ENCODE peak calls at places on chromosome 4, in eight cellular contexts. T, W, S, R, P, A, C and D are unnamed samples.

GRCh38 chr4:119026662-119027444 is 108.8 kb upstream of the MYOZ2 start:
- DNase-seq in R (no peak), W (no peak), A (no peak), P (no peak), C (no peak), S (no peak), T (peak), D (no peak)

GRCh38 chr4:20723019-20723418 is 22.8 kb downstream of the PACRGL start:
- DNase-seq in P (no peak), A (no peak), R (no peak), S (no peak), C (peak), T (peak), W (no peak), D (no peak)

GRCh38 chr4:111789901-111790640 is 355.2 kb upstream of the FAM241A start:
- DNase-seq in W (no peak), C (no peak), P (no peak), A (no peak), T (no peak), S (no peak), R (no peak), D (no peak)

GRCh38 chr4:93469560-93469959 is 359.0 kb upstream of the ATOH1 start:
- DNase-seq in A (no peak), C (no peak), T (no peak), P (no peak), W (no peak), S (no peak), R (no peak), D (no peak)

GRCh38 chr4:679571-680083 is 5.3 kb downstream of the MYL5 start:
- DNase-seq in C (no peak), T (no peak), P (no peak), W (no peak), A (no peak), S (no peak), R (no peak), D (no peak)

GRCh38 chr4:6854098-6854744 is 55.4 kb upstream of the TBC1D14 start:
- DNase-seq in C (no peak), S (no peak), P (peak), R (no peak), T (no peak), W (no peak), A (no peak), D (no peak)

GRCh38 chr4:153465145-153465544 is 1.0 kb upstream of the TMEM131L start:
- DNase-seq in T (no peak), R (no peak), S (no peak), P (no peak), C (no peak), A (no peak), W (no peak), D (peak)

GRCh38 chr4:98249831-98250230 is 11.4 kb upstream of the RAP1GDS1 start:
- DNase-seq in R (no peak), W (no peak), C (no peak), T (no peak), S (no peak), P (no peak), A (no peak), D (no peak)

GRCh38 chr4:22678851-22679517 is 13.8 kb upstream of the GBA3 start:
- DNase-seq in R (no peak), C (no peak), A (no peak), P (no peak), S (no peak), W (no peak), T (no peak), D (peak)

GRCh38 chr4:73607375-73608026 is 12.7 kb downstream of the RASSF6 start:
- DNase-seq in R (no peak), C (no peak), T (no peak), S (no peak), W (no peak), P (no peak), A (no peak), D (no peak)

GRCh38 chr4:182206266-182206665 is 36.9 kb upstream of the TENM3 start:
- DNase-seq in P (no peak), R (no peak), W (no peak), C (no peak), A (no peak), S (no peak), T (no peak), D (no peak)

GRCh38 chr4:114317564-114317963 is 281.0 kb upstream of the UGT8 start:
- DNase-seq in S (no peak), T (no peak), R (no peak), A (no peak), W (no peak), C (no peak), P (no peak), D (no peak)

GRCh38 chr4:6263541-6264540 is 5.8 kb upstream of the WFS1 start:
- DNase-seq in S (no peak), T (peak), A (peak), R (peak), W (peak), P (no peak), C (peak), D (peak)

GRCh38 chr4:3046149-3046548 is 28.2 kb downstream of the HTT-AS start:
- DNase-seq in T (no peak), P (no peak), R (no peak), S (no peak), C (no peak), W (no peak), A (no peak), D (no peak)

GRCh38 chr4:95360256-95360903 is 188.4 kb downstream of the UNC5C start:
- DNase-seq in T (no peak), C (no peak), P (no peak), S (no peak), W (no peak), A (no peak), R (no peak), D (no peak)

GRCh38 chr4:123312951-123313592 is 83.5 kb upstream of the SPRY1 start:
- DNase-seq in R (no peak), A (no peak), C (no peak), W (no peak), S (no peak), T (no peak), P (no peak), D (no peak)

GRCh38 chr4:156298230-156298629 is 344.6 kb upstream of the CTSO start:
- DNase-seq in C (peak), R (peak), T (peak), A (peak), W (no peak), S (no peak), P (no peak), D (peak)

GRCh38 chr4:40763228-40763716 is 13.5 kb downstream of the NSUN7 start:
- DNase-seq in A (no peak), W (no peak), R (peak), P (peak), S (no peak), T (peak), C (peak), D (peak)

GRCh38 chr4:26201119-26201518 is 119.7 kb upstream of the RBPJ start:
- DNase-seq in S (no peak), C (no peak), T (no peak), P (no peak), W (no peak), R (no peak), A (no peak), D (no peak)

GRCh38 chr4:185744127-185744865 is 67.7 kb downstream of the SORBS2 start:
- DNase-seq in W (no peak), R (no peak), S (no peak), T (no peak), P (no peak), C (no peak), A (no peak), D (no peak)

GRCh38 chr4:159787901-159788300 is 685.0 kb downstream of the RAPGEF2 start:
- DNase-seq in P (no peak), R (no peak), A (no peak), S (no peak), W (no peak), C (no peak), T (no peak), D (no peak)

GRCh38 chr4:5050520-5050955 is 742 bp upstream of the STK32B start:
- DNase-seq in T (peak), P (no peak), W (peak), A (peak), C (peak), R (peak), S (peak), D (peak)
- TF ChIP-seq CTCF in T (peak), P (peak), W (peak), A (peak), C (peak), R (peak), S (peak), D (peak)

GRCh38 chr4:70759126-70759525 is 37.4 kb downstream of the RUFY3 start:
- DNase-seq in S (no peak), T (no peak), C (peak), W (no peak), P (no peak), A (no peak), R (no peak), D (no peak)
- H3K4me3 ChIP-seq in S (no peak), T (no peak), C (no peak), W (no peak), P (no peak), A (no peak), R (no peak), D (no peak)

GRCh38 chr4:74794341-74794801 is at the start of gene BTC:
- DNase-seq in A (no peak), P (no peak), T (peak), S (peak), W (peak), R (no peak), C (no peak), D (peak)

GRCh38 chr4:74789518-74789917 is 4.8 kb downstream of the BTC start:
- DNase-seq in S (no peak), C (no peak), W (no peak), R (no peak), A (no peak), P (no peak), T (no peak), D (no peak)

GRCh38 chr4:74790652-74791051 is 3.7 kb downstream of the BTC start:
- DNase-seq in T (no peak), R (no peak), W (no peak), P (no peak), C (no peak), A (no peak), S (no peak), D (no peak)

GRCh38 chr4:74796631-74797030 is 2.3 kb upstream of the BTC start:
- DNase-seq in W (no peak), P (no peak), S (no peak), T (no peak), R (no peak), C (no peak), A (no peak), D (no peak)

DNA sequence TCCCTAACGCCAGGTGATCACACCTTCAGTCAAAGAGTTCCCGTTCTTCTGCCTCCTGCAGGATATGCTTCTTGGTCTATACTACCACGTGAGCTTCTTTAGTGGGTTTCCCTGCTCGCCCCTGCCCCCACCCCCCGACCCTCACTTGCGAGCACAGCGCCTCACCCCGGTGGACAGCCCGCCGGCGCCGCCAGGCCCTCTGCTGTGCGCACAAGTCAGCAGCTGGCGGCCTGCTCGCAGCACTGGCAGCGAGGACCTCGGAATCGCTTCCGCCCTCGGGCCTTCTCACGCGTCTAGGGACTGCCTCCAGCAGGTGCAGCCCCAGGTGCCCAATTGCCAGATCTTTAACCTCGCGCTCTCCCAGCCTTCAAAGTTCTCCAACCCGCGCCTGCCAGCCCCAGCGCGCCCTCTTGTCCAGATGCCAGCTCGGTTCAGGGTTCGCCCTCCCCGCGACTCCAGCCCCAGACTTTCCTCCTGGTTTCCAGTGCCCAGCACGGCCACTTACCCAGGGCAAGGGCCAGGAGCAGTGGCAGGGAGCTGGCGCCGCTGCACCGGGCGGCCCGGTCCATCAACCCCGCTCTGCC is 474 bp downstream of the BTC start:
- DNase-seq in T (peak), S (peak), R (no peak), W (peak), A (peak), C (no peak), P (no peak), D (peak)
- TF ChIP-seq CTCF in T (peak), S (peak), R (peak), W (peak), A (peak), C (peak), P (no peak), D (peak)

GRCh38 chr4:7861440-7861881 is 78.2 kb downstream of the AFAP1 start:
- DNase-seq in C (peak), R (peak), S (no peak), A (peak), W (peak), T (peak), P (no peak), D (peak)
- H3K4me3 ChIP-seq in C (no peak), R (no peak), S (no peak), A (peak), W (no peak), T (no peak), P (no peak), D (no peak)

DNA sequence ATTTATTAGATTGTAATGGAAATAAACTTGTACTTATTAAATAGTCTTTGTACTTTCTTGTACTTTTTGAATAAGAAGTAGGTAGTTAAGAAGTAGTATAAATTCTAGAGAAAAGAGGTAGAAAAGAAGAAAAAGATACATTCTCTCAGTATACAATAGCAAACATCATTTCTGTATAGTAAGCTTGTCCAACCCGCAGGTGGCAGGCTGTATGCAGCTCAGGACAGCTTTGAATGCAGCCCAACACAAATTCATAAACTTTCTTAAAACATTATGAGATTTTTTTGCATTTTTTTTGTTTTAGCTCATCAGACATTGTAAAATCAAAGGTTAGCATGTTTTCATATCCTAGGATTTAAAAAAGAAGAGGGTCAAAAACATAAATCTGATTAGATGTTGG is 441.6 kb downstream of the DTHD1 start:
- DNase-seq in S (no peak), C (no peak), R (no peak), T (no peak), P (no peak), A (no peak), W (no peak), D (no peak)
- TF ChIP-seq CTCF in S (no peak), C (no peak), R (no peak), T (no peak), P (no peak), A (no peak), W (no peak), D (no peak)

GRCh38 chr4:129403848-129404247 is 307.9 kb downstream of the C4orf33 start:
- DNase-seq in P (no peak), A (no peak), W (no peak), S (no peak), T (no peak), C (no peak), R (no peak), D (no peak)
- H3K4me3 ChIP-seq in P (no peak), A (no peak), W (no peak), S (no peak), T (no peak), C (no peak), R (no peak), D (no peak)

GRCh38 chr4:77578145-77578544 is 27.5 kb upstream of the CXCL13 start:
- DNase-seq in C (no peak), A (no peak), S (no peak), W (no peak), T (no peak), R (no peak), P (no peak), D (no peak)
- TF ChIP-seq CTCF in C (peak), A (peak), S (no peak), W (no peak), T (peak), R (peak), P (no peak), D (no peak)